ENCODE peak calls at places on chromosomes 16 and 17, in ten cellular contexts. One of them, this sample, is unnamed.

GRCh38 chr16:57966133-57966805 is 4.7 kb downstream of the CNGB1 start:
- DNase-seq in tibial artery: no peak
- DNase-seq in lower lobe of right lung: no peak
- DNase-seq in caudate nucleus: no peak
- DNase-seq in substantia nigra: no peak
- DNase-seq in CD8-positive, alpha-beta memory T cell: no peak
- DNase-seq in esophagus squamous epithelium: no peak
- DNase-seq in heart right ventricle: no peak
- DNase-seq in HCT116: no peak
- DNase-seq in uterus: no peak
- DNase-seq in this sample: no peak

GRCh38 chr16:3618782-3619166 is 7.4 kb upstream of the SLX4 start:
- DNase-seq in uterus: no peak
- DNase-seq in lower lobe of right lung: no peak
- DNase-seq in CD8-positive, alpha-beta memory T cell: no peak
- DNase-seq in substantia nigra: no peak
- DNase-seq in esophagus squamous epithelium: no peak
- DNase-seq in tibial artery: no peak
- DNase-seq in HCT116: peak; percentile 68
- DNase-seq in caudate nucleus: no peak
- DNase-seq in heart right ventricle: no peak
- DNase-seq in this sample: no peak

GRCh38 chr16:17426451-17426850 is 44.3 kb downstream of the XYLT1 start:
- DNase-seq in substantia nigra: no peak
- DNase-seq in heart right ventricle: no peak
- DNase-seq in uterus: no peak
- DNase-seq in caudate nucleus: no peak
- DNase-seq in tibial artery: no peak
- DNase-seq in lower lobe of right lung: no peak
- DNase-seq in CD8-positive, alpha-beta memory T cell: no peak
- DNase-seq in HCT116: no peak
- DNase-seq in esophagus squamous epithelium: no peak
- DNase-seq in this sample: no peak

GRCh38 chr17:8696456-8696855 is 48.2 kb downstream of the CCDC42 start:
- DNase-seq in lower lobe of right lung: no peak
- DNase-seq in tibial artery: peak; percentile 62
- DNase-seq in CD8-positive, alpha-beta memory T cell: no peak
- DNase-seq in HCT116: no peak
- DNase-seq in uterus: no peak
- DNase-seq in esophagus squamous epithelium: no peak
- DNase-seq in heart right ventricle: no peak
- DNase-seq in caudate nucleus: no peak
- DNase-seq in substantia nigra: no peak
- DNase-seq in this sample: no peak

GRCh38 chr17:28953444-28954118 is 2.3 kb upstream of the PHF12 start:
- DNase-seq in heart right ventricle: peak; percentile 52
- DNase-seq in HCT116: peak; percentile 45
- DNase-seq in caudate nucleus: no peak
- DNase-seq in tibial artery: peak; percentile 76
- DNase-seq in CD8-positive, alpha-beta memory T cell: peak; percentile 38
- DNase-seq in lower lobe of right lung: no peak
- DNase-seq in uterus: peak; percentile 44
- DNase-seq in esophagus squamous epithelium: no peak
- DNase-seq in substantia nigra: no peak
- DNase-seq in this sample: peak; percentile 65

GRCh38 chr16:1338119-1338730 is 4.8 kb downstream of the BAIAP3 start:
- DNase-seq in substantia nigra: no peak
- DNase-seq in uterus: no peak
- DNase-seq in CD8-positive, alpha-beta memory T cell: peak; percentile 22
- DNase-seq in tibial artery: no peak
- DNase-seq in caudate nucleus: no peak
- DNase-seq in heart right ventricle: no peak
- DNase-seq in lower lobe of right lung: no peak
- DNase-seq in esophagus squamous epithelium: no peak
- DNase-seq in HCT116: no peak
- DNase-seq in this sample: no peak

GRCh38 chr16:83882118-83882879 is 16.6 kb upstream of the MLYCD start:
- DNase-seq in heart right ventricle: no peak
- DNase-seq in tibial artery: no peak
- DNase-seq in uterus: no peak
- DNase-seq in CD8-positive, alpha-beta memory T cell: no peak
- DNase-seq in substantia nigra: no peak
- DNase-seq in caudate nucleus: no peak
- DNase-seq in esophagus squamous epithelium: no peak
- DNase-seq in HCT116: no peak
- DNase-seq in lower lobe of right lung: no peak
- DNase-seq in this sample: no peak

GRCh38 chr16:3065069-3065741 is at the start of gene IL32:
- DNase-seq in esophagus squamous epithelium: no peak
- DNase-seq in tibial artery: no peak
- DNase-seq in lower lobe of right lung: no peak
- DNase-seq in substantia nigra: no peak
- DNase-seq in CD8-positive, alpha-beta memory T cell: peak; percentile 74
- DNase-seq in caudate nucleus: no peak
- DNase-seq in HCT116: no peak
- DNase-seq in heart right ventricle: peak; percentile 88
- DNase-seq in uterus: no peak
- DNase-seq in this sample: no peak

GRCh38 chr17:8318010-8318409 is 8.0 kb downstream of the ARHGEF15 start:
- DNase-seq in lower lobe of right lung: no peak
- DNase-seq in heart right ventricle: no peak
- DNase-seq in HCT116: no peak
- DNase-seq in CD8-positive, alpha-beta memory T cell: no peak
- DNase-seq in caudate nucleus: no peak
- DNase-seq in esophagus squamous epithelium: no peak
- DNase-seq in substantia nigra: no peak
- DNase-seq in tibial artery: no peak
- DNase-seq in uterus: no peak
- DNase-seq in this sample: no peak

GRCh38 chr16:31874354-31875111 is 926 bp downstream of the ZNF267 start:
- DNase-seq in lower lobe of right lung: no peak
- DNase-seq in tibial artery: no peak
- DNase-seq in substantia nigra: no peak
- DNase-seq in CD8-positive, alpha-beta memory T cell: peak; percentile 24
- DNase-seq in heart right ventricle: no peak
- DNase-seq in HCT116: no peak
- DNase-seq in caudate nucleus: no peak
- DNase-seq in uterus: no peak
- DNase-seq in esophagus squamous epithelium: no peak
- DNase-seq in this sample: peak; percentile 56

GRCh38 chr17:32019228-32019627 is 12.0 kb downstream of the LRRC37B start:
- DNase-seq in uterus: no peak
- DNase-seq in substantia nigra: no peak
- DNase-seq in esophagus squamous epithelium: no peak
- DNase-seq in caudate nucleus: no peak
- DNase-seq in heart right ventricle: no peak
- DNase-seq in HCT116: no peak
- DNase-seq in tibial artery: no peak
- DNase-seq in lower lobe of right lung: no peak
- DNase-seq in CD8-positive, alpha-beta memory T cell: no peak
- DNase-seq in this sample: no peak

GRCh38 chr16:27168790-27169189 is 34.5 kb upstream of the KDM8 start:
- DNase-seq in tibial artery: no peak
- DNase-seq in CD8-positive, alpha-beta memory T cell: no peak
- DNase-seq in substantia nigra: no peak
- DNase-seq in uterus: no peak
- DNase-seq in esophagus squamous epithelium: no peak
- DNase-seq in caudate nucleus: no peak
- DNase-seq in lower lobe of right lung: no peak
- DNase-seq in heart right ventricle: no peak
- DNase-seq in HCT116: no peak
- DNase-seq in this sample: no peak

GRCh38 chr16:844638-845348 is 44.3 kb upstream of the GNG13 start:
- DNase-seq in uterus: no peak
- DNase-seq in substantia nigra: no peak
- DNase-seq in caudate nucleus: no peak
- DNase-seq in heart right ventricle: no peak
- DNase-seq in tibial artery: no peak
- DNase-seq in esophagus squamous epithelium: no peak
- DNase-seq in HCT116: no peak
- DNase-seq in CD8-positive, alpha-beta memory T cell: no peak
- DNase-seq in lower lobe of right lung: no peak
- DNase-seq in this sample: no peak

GRCh38 chr17:49547566-49547965 is 28.1 kb upstream of the NXPH3 start:
- DNase-seq in HCT116: no peak
- DNase-seq in lower lobe of right lung: no peak
- DNase-seq in esophagus squamous epithelium: no peak
- DNase-seq in heart right ventricle: no peak
- DNase-seq in tibial artery: no peak
- DNase-seq in substantia nigra: no peak
- DNase-seq in uterus: no peak
- DNase-seq in CD8-positive, alpha-beta memory T cell: no peak
- DNase-seq in caudate nucleus: no peak
- DNase-seq in this sample: no peak

GRCh38 chr16:4208529-4208835 is 33.4 kb downstream of the SRL start:
- DNase-seq in CD8-positive, alpha-beta memory T cell: no peak
- DNase-seq in uterus: no peak
- DNase-seq in HCT116: no peak
- DNase-seq in substantia nigra: no peak
- DNase-seq in caudate nucleus: no peak
- DNase-seq in esophagus squamous epithelium: no peak
- DNase-seq in lower lobe of right lung: no peak
- DNase-seq in tibial artery: no peak
- DNase-seq in heart right ventricle: no peak
- DNase-seq in this sample: no peak

GRCh38 chr17:40179923-40180659 is 2.8 kb downstream of the RAPGEFL1 start:
- DNase-seq in heart right ventricle: no peak
- DNase-seq in lower lobe of right lung: no peak
- DNase-seq in caudate nucleus: no peak
- DNase-seq in substantia nigra: no peak
- DNase-seq in tibial artery: no peak
- DNase-seq in HCT116: no peak
- DNase-seq in uterus: no peak
- DNase-seq in CD8-positive, alpha-beta memory T cell: no peak
- DNase-seq in esophagus squamous epithelium: no peak
- DNase-seq in this sample: peak; percentile 68

GRCh38 chr17:18186271-18186982 is 2.8 kb downstream of the ALKBH5 start:
- DNase-seq in uterus: peak; percentile 60
- DNase-seq in CD8-positive, alpha-beta memory T cell: no peak
- DNase-seq in esophagus squamous epithelium: no peak
- DNase-seq in tibial artery: no peak
- DNase-seq in HCT116: no peak
- DNase-seq in caudate nucleus: no peak
- DNase-seq in lower lobe of right lung: no peak
- DNase-seq in heart right ventricle: no peak
- DNase-seq in substantia nigra: no peak
- DNase-seq in this sample: no peak
- H3K27ac ChIP-seq in uterus: peak overlapping the region; percentile 96
- H3K27ac ChIP-seq in CD8-positive, alpha-beta memory T cell: peak overlapping the region; percentile 97
- H3K27ac ChIP-seq in esophagus squamous epithelium: peak overlapping the region; percentile 95
- H3K27ac ChIP-seq in tibial artery: peak overlapping the region; percentile 100
- H3K27ac ChIP-seq in HCT116: no peak overlapping the region
- H3K27ac ChIP-seq in caudate nucleus: peak overlapping the region; percentile 81
- H3K27ac ChIP-seq in lower lobe of right lung: peak overlapping the region; percentile 3
- H3K27ac ChIP-seq in heart right ventricle: peak overlapping the region; percentile 97
- H3K27ac ChIP-seq in substantia nigra: peak overlapping the region; percentile 85
- H3K27ac ChIP-seq in this sample: peak overlapping the region; percentile 98

GRCh38 chr17:30228011-30228410 is 7.5 kb downstream of the SLC6A4 start:
- DNase-seq in tibial artery: no peak
- DNase-seq in uterus: no peak
- DNase-seq in caudate nucleus: no peak
- DNase-seq in lower lobe of right lung: no peak
- DNase-seq in HCT116: no peak
- DNase-seq in esophagus squamous epithelium: no peak
- DNase-seq in substantia nigra: no peak
- DNase-seq in CD8-positive, alpha-beta memory T cell: no peak
- DNase-seq in heart right ventricle: no peak
- DNase-seq in this sample: no peak
- H3K27ac ChIP-seq in tibial artery: no peak overlapping the region
- H3K27ac ChIP-seq in uterus: no peak overlapping the region
- H3K27ac ChIP-seq in caudate nucleus: no peak overlapping the region
- H3K27ac ChIP-seq in lower lobe of right lung: no peak overlapping the region
- H3K27ac ChIP-seq in HCT116: no peak overlapping the region
- H3K27ac ChIP-seq in esophagus squamous epithelium: peak overlapping the region; percentile 68
- H3K27ac ChIP-seq in substantia nigra: no peak overlapping the region
- H3K27ac ChIP-seq in CD8-positive, alpha-beta memory T cell: no peak overlapping the region
- H3K27ac ChIP-seq in heart right ventricle: no peak overlapping the region
- H3K27ac ChIP-seq in this sample: no peak overlapping the region

GRCh38 chr17:81966343-81967243 is 5.6 kb upstream of the NOTUM start:
- DNase-seq in CD8-positive, alpha-beta memory T cell: no peak
- DNase-seq in substantia nigra: no peak
- DNase-seq in HCT116: no peak
- DNase-seq in tibial artery: no peak
- DNase-seq in lower lobe of right lung: peak; percentile 69
- DNase-seq in uterus: no peak
- DNase-seq in esophagus squamous epithelium: no peak
- DNase-seq in caudate nucleus: no peak
- DNase-seq in heart right ventricle: no peak
- DNase-seq in this sample: no peak
- H3K27ac ChIP-seq in CD8-positive, alpha-beta memory T cell: no peak overlapping the region
- H3K27ac ChIP-seq in substantia nigra: peak overlapping the region; percentile 68
- H3K27ac ChIP-seq in HCT116: no peak overlapping the region
- H3K27ac ChIP-seq in tibial artery: no peak overlapping the region
- H3K27ac ChIP-seq in lower lobe of right lung: peak overlapping the region; percentile 65
- H3K27ac ChIP-seq in uterus: no peak overlapping the region
- H3K27ac ChIP-seq in esophagus squamous epithelium: peak overlapping the region; percentile 65
- H3K27ac ChIP-seq in caudate nucleus: peak overlapping the region; percentile 76
- H3K27ac ChIP-seq in heart right ventricle: no peak overlapping the region
- H3K27ac ChIP-seq in this sample: no peak overlapping the region

DNA sequence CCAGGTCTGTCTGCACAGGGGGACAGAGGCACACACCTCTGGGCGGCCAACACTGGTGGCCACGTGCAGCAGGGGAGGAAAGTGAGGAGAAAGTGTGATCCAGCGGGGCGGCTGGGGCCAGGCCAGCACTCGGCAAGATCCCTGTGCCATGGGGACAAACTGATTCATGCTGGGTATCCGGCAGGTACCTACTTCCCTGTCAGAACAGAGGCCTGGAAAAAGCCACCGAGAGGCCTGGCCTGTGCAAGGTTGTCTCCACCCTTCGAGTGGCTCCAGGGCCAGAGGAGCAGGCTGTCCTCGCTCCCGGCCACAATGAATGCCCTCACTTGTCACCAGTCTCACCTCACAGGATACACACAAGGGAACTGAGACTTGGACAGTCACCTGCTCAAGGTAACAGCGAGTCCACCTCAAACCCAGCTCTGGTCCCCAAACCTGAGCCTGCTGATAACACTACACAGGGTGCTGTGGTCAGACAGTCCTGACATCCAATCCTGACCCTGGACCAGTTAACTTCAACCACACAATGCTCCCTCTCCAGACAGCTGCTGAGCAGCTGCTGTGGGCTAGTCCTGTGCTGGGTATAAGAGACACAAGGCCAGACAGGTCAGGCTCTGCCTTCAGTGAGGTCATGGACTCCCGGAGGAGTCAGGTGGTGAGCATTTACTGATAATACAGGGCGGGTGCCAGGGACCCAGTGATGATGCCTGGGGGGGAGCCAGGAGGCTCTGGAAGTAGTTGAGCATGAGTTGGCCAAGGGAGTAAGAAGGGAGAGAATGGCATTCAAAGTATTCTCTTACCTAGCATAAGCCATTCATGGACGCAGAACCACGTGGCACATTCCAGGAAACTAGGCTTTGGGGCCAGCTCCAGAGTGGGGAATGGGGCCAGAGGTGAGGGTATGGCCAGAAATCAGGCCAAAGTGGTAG is 53.0 kb downstream of the VAC14 start:
- DNase-seq in heart right ventricle: no peak
- DNase-seq in uterus: no peak
- DNase-seq in CD8-positive, alpha-beta memory T cell: no peak
- DNase-seq in substantia nigra: no peak
- DNase-seq in esophagus squamous epithelium: no peak
- DNase-seq in HCT116: no peak
- DNase-seq in tibial artery: no peak
- DNase-seq in caudate nucleus: no peak
- DNase-seq in lower lobe of right lung: peak; percentile 66
- DNase-seq in this sample: no peak
- H3K27ac ChIP-seq in heart right ventricle: no peak overlapping the region
- H3K27ac ChIP-seq in uterus: peak overlapping the region; percentile 92
- H3K27ac ChIP-seq in CD8-positive, alpha-beta memory T cell: no peak overlapping the region
- H3K27ac ChIP-seq in substantia nigra: peak overlapping the region; percentile 5
- H3K27ac ChIP-seq in esophagus squamous epithelium: peak overlapping the region; percentile 77
- H3K27ac ChIP-seq in HCT116: peak overlapping the region; percentile 82
- H3K27ac ChIP-seq in tibial artery: no peak overlapping the region
- H3K27ac ChIP-seq in caudate nucleus: peak overlapping the region; percentile 80
- H3K27ac ChIP-seq in lower lobe of right lung: peak overlapping the region; percentile 83
- H3K27ac ChIP-seq in this sample: peak overlapping the region; percentile 62